ENCODE peak calls at places on chromosomes 12 and 14, in five cellular contexts. N is vagina, K is A673, X is RWPE2, J is suprapubic skin. F is an unnamed sample.
A peak's percentile ranks its signal among the peaks of the same experiment; 100 is the strongest.

GRCh38 chr12:99152337-99152736 is 495.2 kb upstream of the GARIN6 start:
- DNase-seq in N (no peak), K (no peak), X (no peak), J (no peak), F (no peak)

GRCh38 chr14:60645191-60645590 is 4.1 kb downstream of the SIX1 start:
- DNase-seq in N (no peak), K (no peak), X (no peak), J (no peak), F (no peak)

GRCh38 chr14:58923751-58924405 is 264.6 kb upstream of the DAAM1 start:
- DNase-seq in N (no peak), K (no peak), X (no peak), J (no peak), F (no peak)

GRCh38 chr12:101642115-101643067 is 47.6 kb downstream of the MYBPC1 start:
- DNase-seq in N (no peak), K (no peak), X (no peak), J (no peak), F (peak; percentile 59)

GRCh38 chr14:58501214-58501816 is 73.8 kb downstream of the KIAA0586 start:
- DNase-seq in N (no peak), K (peak; percentile 74), X (no peak), J (no peak), F (no peak)

GRCh38 chr12:132640936-132641335 is 22.4 kb downstream of the P2RX2 start:
- DNase-seq in N (no peak), K (no peak), X (no peak), J (no peak), F (no peak)

GRCh38 chr14:34111933-34112332 is 161.1 kb upstream of the EGLN3 start:
- DNase-seq in N (no peak), K (peak; percentile 7), X (no peak), J (no peak), F (no peak)

GRCh38 chr12:103742349-103742784 is 98.7 kb downstream of the NT5DC3 start:
- DNase-seq in N (no peak), K (peak; percentile 24), X (no peak), J (no peak), F (no peak)

GRCh38 chr12:12333980-12334709 is 15.9 kb downstream of the MANSC1 start:
- DNase-seq in N (no peak), K (peak; percentile 75), X (no peak), J (no peak), F (peak; percentile 68)

GRCh38 chr12:68400231-68400829 is 68.2 kb upstream of the MDM1 start:
- DNase-seq in N (no peak), K (peak; percentile 63), X (no peak), J (no peak), F (no peak)

GRCh38 chr12:96908170-96908675 is 1.2 kb downstream of the NEDD1 start:
- DNase-seq in N (no peak), K (no peak), X (no peak), J (no peak), F (no peak)

GRCh38 chr14:74848768-74849167 is 27.2 kb downstream of the PROX2 start:
- DNase-seq in N (no peak), K (no peak), X (no peak), J (no peak), F (no peak)

GRCh38 chr12:32051511-32052299 is 54.9 kb upstream of the BICD1 start:
- DNase-seq in N (no peak), K (peak; percentile 17), X (peak; percentile 87), J (no peak), F (no peak)

GRCh38 chr12:93938921-93939320 is 209.5 kb upstream of the PLXNC1 start:
- DNase-seq in N (no peak), K (no peak), X (no peak), J (no peak), F (no peak)

GRCh38 chr12:87779858-87780498 is 249.2 kb downstream of the C12orf50 start:
- DNase-seq in N (no peak), K (peak; percentile 10), X (no peak), J (no peak), F (no peak)

GRCh38 chr14:102418169-102418852 is 55.6 kb downstream of the TECPR2 start:
- DNase-seq in N (no peak), K (no peak), X (no peak), J (no peak), F (no peak)

GRCh38 chr12:52715416-52715815 is 12.1 kb upstream of the KRT77 start:
- DNase-seq in N (no peak), K (no peak), X (no peak), J (no peak), F (peak; percentile 52)

GRCh38 chr14:103125098-103126070 is 2.1 kb downstream of the TNFAIP2 start:
- DNase-seq in N (no peak), K (no peak), X (no peak), J (no peak), F (no peak)

GRCh38 chr12:6214633-6215032 is 14.4 kb downstream of the CD9 start:
- DNase-seq in N (no peak), K (no peak), X (no peak), J (no peak), F (no peak)

GRCh38 chr12:30437044-30437443 is 258.6 kb downstream of the IPO8 start:
- DNase-seq in N (no peak), K (no peak), X (no peak), J (no peak), F (no peak)

GRCh38 chr14:104281768-104282301 is 143.4 kb downstream of the KIF26A start:
- DNase-seq in N (no peak), K (no peak), X (peak; percentile 60), J (peak; percentile 66), F (peak; percentile 26)

GRCh38 chr14:84225243-84225642 is 1304.7 kb upstream of the FLRT2 start:
- DNase-seq in N (no peak), K (peak; percentile 30), X (no peak), J (no peak), F (no peak)

GRCh38 chr12:62808166-62808879 is 126.6 kb downstream of the PPM1H start:
- DNase-seq in N (peak; percentile 42), K (no peak), X (no peak), J (no peak), F (no peak)

GRCh38 chr14:63854330-63854729 is 1.5 kb downstream of the SYNE2 start:
- DNase-seq in N (no peak), K (no peak), X (no peak), J (no peak), F (no peak)

GRCh38 chr12:119096429-119097202 is 82.1 kb upstream of the HSPB8 start:
- DNase-seq in N (no peak), K (no peak), X (no peak), J (no peak), F (no peak)

DNA sequence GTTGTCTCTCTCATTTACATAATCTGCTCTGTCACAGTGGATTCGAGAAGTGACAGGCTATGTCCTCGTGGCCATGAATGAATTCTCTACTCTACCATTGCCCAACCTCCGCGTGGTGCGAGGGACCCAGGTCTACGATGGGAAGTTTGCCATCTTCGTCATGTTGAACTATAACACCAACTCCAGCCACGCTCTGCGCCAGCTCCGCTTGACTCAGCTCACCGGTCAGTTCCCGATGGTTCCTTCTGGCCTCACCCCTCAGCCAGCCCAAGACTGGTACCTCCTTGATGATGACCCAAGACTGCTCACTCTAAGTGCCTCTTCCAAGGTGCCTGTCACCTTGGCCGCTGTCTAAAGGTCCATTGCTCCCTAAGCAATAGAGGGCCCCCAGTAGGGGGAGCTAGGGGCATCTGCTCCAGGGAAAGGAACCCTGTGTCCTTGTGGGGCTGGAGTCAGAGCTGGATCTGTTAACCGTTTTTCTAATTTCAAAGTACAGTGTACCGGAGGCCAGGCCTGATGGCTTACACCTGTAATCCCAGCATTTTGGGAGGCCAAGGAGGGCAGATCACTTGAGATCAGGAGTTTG is 5.1 kb downstream of the ERBB3 start:
- DNase-seq in N (no peak), K (peak; percentile 54), X (no peak), J (no peak), F (no peak)
- TF ChIP-seq CTCF in N (no peak), K (peak; percentile 72), X (peak; percentile 33), J (no peak), F (peak; percentile 31)

DNA sequence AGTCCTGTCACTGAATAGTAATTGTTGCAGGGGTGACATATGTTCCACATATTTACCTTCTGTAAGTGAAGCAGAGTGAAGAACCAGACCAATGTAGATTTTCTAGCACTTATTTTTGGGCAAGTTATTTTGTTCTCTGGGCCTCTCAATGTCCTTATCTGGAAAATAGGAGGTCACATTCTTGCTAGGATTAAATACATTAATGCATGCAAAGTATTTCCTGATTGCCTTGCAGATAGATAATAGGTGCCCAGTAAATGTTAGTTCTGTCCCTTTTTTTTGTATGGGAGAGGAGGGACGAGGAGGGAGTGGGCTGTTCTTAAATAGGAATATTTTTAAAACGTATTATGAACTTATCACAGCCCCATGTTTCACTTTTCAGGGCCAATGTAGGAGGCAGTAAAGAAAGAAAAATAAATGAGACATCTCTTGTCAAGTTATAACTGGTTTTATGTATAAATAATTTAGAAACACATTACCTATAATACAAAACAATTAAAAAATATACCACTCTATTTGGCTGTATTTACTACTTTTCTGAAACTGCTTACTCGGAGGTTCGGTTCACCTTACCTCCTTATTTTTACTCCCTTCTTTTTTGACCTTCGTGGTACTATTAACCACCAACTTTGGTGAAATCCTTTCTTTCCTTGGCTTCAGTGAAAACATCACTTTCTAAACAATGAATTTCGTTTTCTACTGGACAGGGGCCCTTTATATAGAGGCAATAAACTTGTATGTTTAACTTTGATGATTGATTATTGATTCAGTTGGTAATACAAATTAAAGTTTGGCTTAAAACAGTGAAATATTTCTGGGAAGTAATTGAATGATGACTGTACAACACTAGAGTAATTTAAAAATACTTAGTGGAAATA is 41.9 kb downstream of the DIP2B start:
- DNase-seq in N (no peak), K (peak; percentile 91), X (no peak), J (no peak), F (no peak)
- H3K4me1 ChIP-seq in N (peaks cover 43% of the 10 kb centered on the region), K (peaks cover 60% of the 10 kb centered on the region), X (peaks cover 49% of the 10 kb centered on the region), J (peaks cover 46% of the 10 kb centered on the region), F (no peaks in the 10 kb centered on the region)

GRCh38 chr14:93240678-93241000 is 33.6 kb downstream of the UBR7 start:
- DNase-seq in N (no peak), K (no peak), X (no peak), J (no peak), F (no peak)
- H3K27ac ChIP-seq in N (no peak overlapping the region), K (no peak overlapping the region), X (peak overlapping the region; percentile 56), J (no peak overlapping the region), F (no peak overlapping the region)

GRCh38 chr12:128382946-128383739 is 116.2 kb downstream of the TMEM132C start:
- DNase-seq in N (no peak), K (no peak), X (no peak), J (no peak), F (no peak)

GRCh38 chr12:128385736-128386135 is 118.8 kb downstream of the TMEM132C start:
- DNase-seq in N (no peak), K (no peak), X (no peak), J (peak; percentile 66), F (no peak)

GRCh38 chr12:128388461-128388921 is 121.5 kb downstream of the TMEM132C start:
- DNase-seq in N (no peak), K (no peak), X (no peak), J (no peak), F (no peak)

GRCh38 chr12:128381961-128382360 is 115.0 kb downstream of the TMEM132C start:
- DNase-seq in N (no peak), K (no peak), X (no peak), J (no peak), F (no peak)

DNA sequence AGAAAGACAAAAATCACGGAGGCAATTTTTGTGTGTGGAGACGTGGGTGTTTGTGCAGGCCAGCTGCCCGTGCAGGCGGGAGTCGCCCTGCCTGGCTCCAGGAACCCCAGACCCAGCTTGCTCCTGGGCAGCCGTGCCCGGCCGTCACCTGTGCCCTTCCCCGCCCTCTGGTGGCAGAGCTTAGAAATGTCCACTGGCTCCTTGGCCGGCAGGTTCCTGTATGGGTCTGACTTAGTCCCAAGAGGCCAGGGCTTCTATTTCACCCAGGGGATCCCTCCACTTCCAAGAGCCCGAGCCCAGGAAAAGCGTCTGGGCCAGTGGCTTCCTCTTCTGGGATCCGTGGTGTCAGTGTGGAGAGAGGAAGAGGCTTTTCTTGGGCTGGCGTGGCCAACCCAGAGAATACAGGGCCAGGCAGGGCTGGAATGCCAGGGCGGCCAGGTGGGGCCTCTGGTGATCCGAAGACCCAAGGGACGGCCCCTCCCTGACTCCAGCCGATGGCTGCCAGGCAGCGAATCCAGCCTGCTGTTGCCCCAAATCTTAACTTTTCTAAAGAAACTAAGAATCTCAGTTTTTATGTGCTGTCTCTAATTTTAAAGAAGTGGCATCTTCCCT is 120.9 kb downstream of the TMEM132C start:
- DNase-seq in N (no peak), K (peak; percentile 8), X (no peak), J (no peak), F (peak; percentile 57)
- TF ChIP-seq CTCF in N (peak; percentile 55), K (peak; percentile 47), X (peak; percentile 41), J (peak; percentile 25), F (peak; percentile 60)